ENCODE peak calls at places on chromosome 18, in four cellular contexts. M is astrocyte of the spinal cord, U is GM06990, J is iris pigment epithelial cell. B is an unnamed sample.

GRCh38 chr18:6752200-6752873 is 22.8 kb downstream of the ARHGAP28 start:
- DNase-seq in M (peak; percentile 94), J (peak; percentile 71), U (no peak), B (no peak)

GRCh38 chr18:3411854-3412268 is 38.1 kb upstream of the TGIF1 start:
- DNase-seq in U (peak; percentile 40), J (no peak), M (no peak), B (no peak)

GRCh38 chr18:34848156-34848555 is 138.1 kb downstream of the DTNA start:
- DNase-seq in U (no peak), J (no peak), M (no peak), B (no peak)

GRCh38 chr18:22838221-22838620 is 94.9 kb upstream of the RBBP8 start:
- DNase-seq in M (no peak), U (no peak), J (no peak), B (no peak)

GRCh38 chr18:73768043-73768442 is 379.6 kb downstream of the FBXO15 start:
- DNase-seq in M (no peak), U (no peak), J (no peak), B (no peak)

GRCh38 chr18:44986933-44987332 is 306.2 kb downstream of the SETBP1 start:
- DNase-seq in J (peak; percentile 33), U (no peak), M (no peak), B (no peak)

GRCh38 chr18:44915661-44916060 is 235.0 kb downstream of the SETBP1 start:
- DNase-seq in U (no peak), M (no peak), J (no peak), B (no peak)

GRCh38 chr18:35083174-35083712 is 42.0 kb downstream of the MAPRE2 start:
- DNase-seq in M (no peak), U (no peak), J (no peak), B (no peak)

GRCh38 chr18:22136395-22136794 is 33.0 kb upstream of the GATA6 start:
- DNase-seq in J (peak; percentile 87), U (no peak), M (peak; percentile 46), B (peak; percentile 1)

GRCh38 chr18:37176307-37176934 is 347.5 kb downstream of the KIAA1328 start:
- DNase-seq in M (peak; percentile 8), J (no peak), U (no peak), B (no peak)

GRCh38 chr18:41444943-41445342 is 510.1 kb upstream of the PIK3C3 start:
- DNase-seq in J (peak; percentile 47), M (no peak), U (no peak), B (no peak)

GRCh38 chr18:11279461-11279860 is 130.1 kb upstream of the PIEZO2 start:
- DNase-seq in U (no peak), M (no peak), J (peak; percentile 9), B (no peak)

GRCh38 chr18:59051470-59052165 is 88.1 kb upstream of the SEC11C start:
- DNase-seq in J (no peak), U (no peak), M (no peak), B (no peak)

GRCh38 chr18:57561728-57562423 is 24.6 kb downstream of the FECH start:
- DNase-seq in J (peak; percentile 58), M (peak; percentile 55), U (no peak), B (peak; percentile 77)

GRCh38 chr18:8721716-8722115 is 16.4 kb downstream of the MTCL1 start:
- DNase-seq in U (no peak), J (peak; percentile 80), M (peak; percentile 62), B (no peak)

GRCh38 chr18:74182335-74182734 is 34.0 kb downstream of the TIMM21 start:
- DNase-seq in J (no peak), M (no peak), U (no peak), B (no peak)

GRCh38 chr18:6891788-6892187 is 162.3 kb downstream of the ARHGAP28 start:
- DNase-seq in U (no peak), J (peak; percentile 33), M (no peak), B (no peak)

GRCh38 chr18:55318864-55319516 is 269.0 kb downstream of the TCF4 start:
- DNase-seq in J (peak; percentile 88), M (peak; percentile 52), U (no peak), B (no peak)

GRCh38 chr18:69402219-69402989 is 1.7 kb downstream of the DOK6 start:
- DNase-seq in M (no peak), U (no peak), J (no peak), B (no peak)

GRCh38 chr18:49178736-49179135 is 228.0 kb upstream of the SMAD7 start:
- DNase-seq in U (no peak), M (peak; percentile 36), J (peak; percentile 25), B (peak; percentile 38)

GRCh38 chr18:32919799-32920198 is 147.0 kb upstream of the KLHL14 start:
- DNase-seq in J (peak; percentile 52), M (peak; percentile 33), U (peak; percentile 5), B (peak; percentile 66)

GRCh38 chr18:56026505-56026904 is 438.5 kb upstream of the TCF4 start:
- DNase-seq in M (no peak), J (no peak), U (no peak), B (no peak)

GRCh38 chr18:36402765-36403396 is 105.4 kb downstream of the FHOD3 start:
- DNase-seq in U (no peak), J (no peak), M (peak; percentile 77), B (no peak)

GRCh38 chr18:48854780-48855179 is 96.0 kb downstream of the SMAD7 start:
- DNase-seq in J (no peak), U (no peak), M (no peak), B (no peak)

GRCh38 chr18:3319399-3319798 is 57.5 kb downstream of the MYL12B start:
- DNase-seq in M (no peak), U (peak; percentile 63), J (peak; percentile 55), B (no peak)

GRCh38 chr18:490024-490366 is 10.5 kb downstream of the COLEC12 start:
- DNase-seq in U (no peak), M (no peak), J (no peak), B (no peak)

GRCh38 chr18:61085036-61085435 is 248.2 kb upstream of the CDH20 start:
- DNase-seq in U (no peak), M (no peak), J (no peak), B (no peak)

GRCh38 chr18:50183556-50183955 is 11.4 kb downstream of the MYO5B start:
- DNase-seq in U (no peak), J (peak; percentile 91), M (peak; percentile 70), B (no peak)

GRCh38 chr18:49639643-49640361 is 77.9 kb downstream of the LIPG start:
- DNase-seq in J (peak; percentile 26), M (peak; percentile 15), U (no peak), B (no peak)

GRCh38 chr18:28814365-28814764 is 637.4 kb upstream of the CDH2 start:
- DNase-seq in M (no peak), U (no peak), J (no peak), B (no peak)

GRCh38 chr18:76838182-76838581 is 15.8 kb downstream of the ZNF236 start:
- DNase-seq in U (no peak), M (no peak), J (peak; percentile 43), B (no peak)

GRCh38 chr18:55455938-55456337 is 132.1 kb downstream of the TCF4 start:
- DNase-seq in U (no peak), M (peak; percentile 40), J (peak; percentile 15), B (no peak)

GRCh38 chr18:22141211-22141610 is 28.2 kb upstream of the GATA6 start:
- DNase-seq in J (no peak), M (no peak), U (no peak), B (no peak)

GRCh38 chr18:74498712-74499629 is 2.8 kb downstream of the CNDP2 start:
- DNase-seq in M (no peak), U (peak; percentile 62), J (no peak), B (peak; percentile 63)

GRCh38 chr18:59851784-59852399 is 47.9 kb upstream of the PMAIP1 start:
- DNase-seq in U (no peak), M (no peak), J (no peak), B (no peak)

GRCh38 chr18:25056456-25056855 is 295.5 kb downstream of the ZNF521 start:
- DNase-seq in M (no peak), U (no peak), J (no peak), B (no peak)